ENCODE peak calls at places on chromosomes 3 and 15, in ten cellular contexts. N is H9, O is dorsolateral prefrontal cortex, D is Peyer's patch, V is transverse colon, R is astrocyte, H is cardiac muscle cell, M is uterus, C is RWPE1, E is AG04450. W is an unnamed sample.
A peak's percentile ranks its signal among the peaks of the same experiment; 100 is the strongest.

GRCh38 chr3:158160958-158161357 is 51.1 kb downstream of the RSRC1 start:
- DNase-seq in R (peak; percentile 70), M (no peak), N (no peak), O (no peak), D (no peak), E (peak; percentile 38), C (peak; percentile 53), V (no peak), H (no peak), W (no peak)

GRCh38 chr15:84715442-84716035 is 400 bp downstream of the SEC11A start:
- DNase-seq in M (no peak), C (peak; percentile 57), V (peak; percentile 31), E (no peak), H (peak; percentile 52), R (peak; percentile 41), O (no peak), N (no peak), D (peak; percentile 57), W (no peak)

GRCh38 chr3:10320320-10320677 is 613 bp downstream of the SEC13 start:
- DNase-seq in R (no peak), V (no peak), N (no peak), C (no peak), O (no peak), M (no peak), H (no peak), D (no peak), E (no peak), W (no peak)

GRCh38 chr3:195066441-195066841 is 204.5 kb downstream of the XXYLT1 start:
- DNase-seq in O (peak; percentile 24), E (no peak), R (no peak), M (no peak), D (peak; percentile 26), V (no peak), C (no peak), N (no peak), H (no peak), W (peak; percentile 22)

GRCh38 chr15:75688278-75688557 is 24.4 kb downstream of the CSPG4 start:
- DNase-seq in M (no peak), V (no peak), N (no peak), D (no peak), R (no peak), O (no peak), C (no peak), E (no peak), H (no peak), W (no peak)

GRCh38 chr15:62894322-62895085 is 148.0 kb upstream of the TPM1 start:
- DNase-seq in R (no peak), C (no peak), E (no peak), V (no peak), H (no peak), D (no peak), M (no peak), N (no peak), O (no peak), W (no peak)

GRCh38 chr15:69729167-69729748 is 276.6 kb downstream of the RPLP1 start:
- DNase-seq in E (no peak), H (peak; percentile 24), N (peak; percentile 47), O (no peak), M (no peak), D (peak; percentile 67), V (peak; percentile 69), R (no peak), C (peak; percentile 32), W (peak; percentile 69)

GRCh38 chr15:77830041-77830440 is 197.3 kb upstream of the LINGO1 start:
- DNase-seq in H (no peak), C (no peak), V (no peak), N (peak; percentile 22), R (peak; percentile 96), E (no peak), M (no peak), D (peak; percentile 21), O (no peak), W (no peak)

GRCh38 chr15:74381481-74381880 is 14.0 kb upstream of the CYP11A1 start:
- DNase-seq in D (peak; percentile 24), V (no peak), N (peak; percentile 23), O (no peak), E (no peak), M (no peak), R (no peak), H (no peak), C (no peak), W (no peak)

GRCh38 chr15:74382004-74382816 is 14.8 kb upstream of the CYP11A1 start:
- DNase-seq in C (peak; percentile 93), E (no peak), O (peak; percentile 93), R (no peak), H (peak; percentile 92), D (peak; percentile 88), N (peak; percentile 93), V (peak; percentile 87), M (peak; percentile 81), W (peak; percentile 86)

GRCh38 chr15:74383695-74384565 is 16.5 kb upstream of the CYP11A1 start:
- DNase-seq in O (peak; percentile 61), C (peak; percentile 96), H (no peak), E (no peak), M (no peak), N (no peak), R (peak; percentile 73), V (no peak), D (peak; percentile 43), W (no peak)

GRCh38 chr15:74384566-74385441 is 17.4 kb upstream of the CYP11A1 start:
- DNase-seq in D (peak; percentile 20), E (no peak), C (peak; percentile 84), R (peak; percentile 74), H (no peak), V (peak; percentile 58), O (peak; percentile 38), N (no peak), M (no peak), W (peak; percentile 56)

GRCh38 chr15:74383286-74383685 is 15.8 kb upstream of the CYP11A1 start:
- DNase-seq in N (no peak), E (no peak), C (no peak), V (no peak), H (no peak), D (peak; percentile 29), O (no peak), R (no peak), M (no peak), W (no peak)
- H3K27ac ChIP-seq in N (no peak overlapping the region), E (no peak overlapping the region), C (peak overlapping the region; percentile 88), V (no peak overlapping the region), H (no peak overlapping the region), D (peak overlapping the region; percentile 81), O (no peak overlapping the region), R (peak overlapping the region; percentile 74), M (no peak overlapping the region), W (no peak overlapping the region)

GRCh38 chr15:67127334-67127664 is 61.9 kb downstream of the SMAD3 start:
- DNase-seq in M (no peak), N (no peak), C (peak; percentile 88), H (no peak), O (no peak), R (no peak), E (no peak), V (peak; percentile 63), D (no peak), W (no peak)
- H3K27ac ChIP-seq in M (peak overlapping the region; percentile 97), N (no peak overlapping the region), C (peak overlapping the region; percentile 97), H (no peak overlapping the region), O (no peak overlapping the region), R (peak overlapping the region; percentile 97), E (peak overlapping the region; percentile 98), V (peak overlapping the region; percentile 77), D (no peak overlapping the region), W (peak overlapping the region; percentile 33)

GRCh38 chr15:50426428-50426827 is 2.2 kb downstream of the USP8 start:
- DNase-seq in M (no peak), H (no peak), D (no peak), C (no peak), O (no peak), N (no peak), E (no peak), V (no peak), R (no peak), W (no peak)

GRCh38 chr15:50425219-50425618 is 1.0 kb downstream of the USP8 start:
- DNase-seq in H (no peak), R (no peak), O (no peak), C (no peak), N (no peak), D (no peak), E (no peak), V (no peak), M (no peak), W (no peak)

DNA sequence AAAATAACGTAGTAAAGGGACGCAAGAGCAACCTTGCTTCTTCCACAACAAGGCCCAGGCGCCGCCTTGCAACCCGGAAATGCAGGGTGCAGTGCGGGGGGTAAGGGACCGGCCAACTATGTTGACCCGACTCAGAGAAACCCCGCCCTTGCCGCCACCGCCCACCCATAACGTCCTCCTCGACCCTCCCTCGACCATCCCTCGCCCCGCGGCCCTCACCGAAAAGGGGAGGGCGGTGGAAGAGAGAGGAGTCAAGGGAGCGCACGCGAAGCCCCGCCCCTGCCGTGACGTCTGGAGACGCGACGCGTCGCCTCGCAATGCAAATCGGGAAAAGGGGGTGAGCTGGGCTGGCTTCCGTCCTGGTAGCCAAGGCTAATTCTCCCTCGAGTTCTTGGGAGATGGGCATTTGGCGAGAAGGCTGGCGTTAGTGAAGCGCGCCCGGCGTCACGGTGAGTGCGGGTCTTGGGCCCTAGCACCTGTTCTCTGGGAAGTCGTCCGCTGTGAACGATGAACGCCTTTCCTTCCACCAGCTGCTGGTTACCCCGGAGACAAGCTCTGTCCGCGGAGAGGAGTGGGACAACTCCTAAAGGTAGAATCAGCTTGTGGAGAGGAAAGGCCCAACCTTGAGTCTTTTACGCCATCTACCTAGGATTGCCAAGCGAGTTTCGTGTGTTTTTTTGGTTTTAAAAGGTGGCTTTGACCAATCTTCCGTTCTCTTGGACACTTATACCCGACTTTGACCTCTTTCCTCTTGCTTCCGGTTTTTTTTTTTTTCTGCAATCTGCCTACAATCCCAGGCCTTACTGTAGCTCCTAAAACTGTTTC is at the start of gene USP8:
- DNase-seq in C (peak; percentile 95), V (peak; percentile 96), O (peak; percentile 95), M (peak; percentile 94), R (peak; percentile 91), E (peak; percentile 89), H (peak; percentile 99), N (peak; percentile 100), D (peak; percentile 98), W (peak; percentile 99)
- H3K27ac ChIP-seq in C (peak within 1 kb of the TSS; percentile 87), V (peak within 1 kb of the TSS; percentile 98), O (peak within 1 kb of the TSS; percentile 92), M (peak within 1 kb of the TSS; percentile 85), R (peak within 1 kb of the TSS; percentile 87), E (peak within 1 kb of the TSS; percentile 80), H (peak within 1 kb of the TSS; percentile 93), N (peak within 1 kb of the TSS; percentile 32), D (peak within 1 kb of the TSS; percentile 95), W (peak within 1 kb of the TSS; percentile 81)

DNA sequence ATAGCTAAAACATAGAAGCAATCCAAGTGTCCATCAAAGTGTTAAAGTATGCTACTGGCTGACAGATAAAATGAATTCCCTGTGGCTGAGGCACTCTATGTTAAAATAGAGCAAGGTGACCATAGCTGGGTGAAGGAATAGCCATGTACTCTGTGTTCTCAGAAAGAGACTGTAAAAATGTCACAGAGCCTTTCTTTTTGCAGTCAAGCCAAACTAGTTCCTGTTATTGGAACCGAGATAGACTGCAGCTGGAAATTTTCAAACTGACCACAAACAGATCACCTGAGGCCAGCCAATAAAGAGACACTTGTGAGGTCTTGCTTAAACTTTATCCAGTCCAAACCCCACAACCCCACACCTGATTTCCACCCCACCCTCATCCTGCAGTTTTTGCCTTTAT is 422.8 kb upstream of the NAALADL2 start:
- DNase-seq in R (no peak), E (no peak), M (no peak), V (no peak), C (no peak), O (no peak), H (no peak), N (no peak), D (no peak), W (no peak)
- H3K27ac ChIP-seq in R (no peak overlapping the region), E (no peak overlapping the region), M (no peak overlapping the region), V (peak overlapping the region; percentile 38), C (no peak overlapping the region), O (no peak overlapping the region), H (no peak overlapping the region), N (no peak overlapping the region), D (no peak overlapping the region), W (peak overlapping the region; percentile 53)